ENCODE peak calls at places on chromosomes 2 and 18, in four cellular contexts. I is HCT116, B is adrenal gland, P is left ventricle myocardium inferior. U is an unnamed sample. For H3K27me3, the result is how much of the 10 kb centered on the place peaks cover.

GRCh38 chr18:79585395-79586370 is 93.9 kb upstream of the CTDP1 start:
- DNase-seq in I (no peak), B (no peak), P (peak), U (no peak)

GRCh38 chr2:165725421-165725820 is 68.6 kb downstream of the GALNT3 start:
- DNase-seq in I (no peak), B (no peak), P (no peak), U (peak)

GRCh38 chr2:10918661-10919414 is 7.1 kb downstream of the KCNF1 start:
- DNase-seq in I (no peak), B (peak), P (peak), U (no peak)

GRCh38 chr18:35072616-35073015 is 31.4 kb downstream of the MAPRE2 start:
- DNase-seq in I (no peak), B (no peak), P (no peak), U (no peak)

GRCh38 chr2:241373449-241373848 is 17.4 kb downstream of the FARP2 start:
- DNase-seq in I (no peak), B (no peak), P (no peak), U (no peak)

GRCh38 chr2:5546176-5546575 is 146.0 kb upstream of the SOX11 start:
- DNase-seq in I (no peak), B (no peak), P (no peak), U (peak)

GRCh38 chr2:167551411-167551810 is 663.1 kb downstream of the XIRP2 start:
- DNase-seq in I (no peak), B (no peak), P (no peak), U (no peak)

GRCh38 chr2:206736935-206737334 is 18.7 kb upstream of the DYTN start:
- DNase-seq in I (no peak), B (no peak), P (no peak), U (peak)

GRCh38 chr18:67919316-67919715 is 402.8 kb upstream of the DSEL start:
- DNase-seq in I (no peak), B (no peak), P (no peak), U (no peak)

DNA sequence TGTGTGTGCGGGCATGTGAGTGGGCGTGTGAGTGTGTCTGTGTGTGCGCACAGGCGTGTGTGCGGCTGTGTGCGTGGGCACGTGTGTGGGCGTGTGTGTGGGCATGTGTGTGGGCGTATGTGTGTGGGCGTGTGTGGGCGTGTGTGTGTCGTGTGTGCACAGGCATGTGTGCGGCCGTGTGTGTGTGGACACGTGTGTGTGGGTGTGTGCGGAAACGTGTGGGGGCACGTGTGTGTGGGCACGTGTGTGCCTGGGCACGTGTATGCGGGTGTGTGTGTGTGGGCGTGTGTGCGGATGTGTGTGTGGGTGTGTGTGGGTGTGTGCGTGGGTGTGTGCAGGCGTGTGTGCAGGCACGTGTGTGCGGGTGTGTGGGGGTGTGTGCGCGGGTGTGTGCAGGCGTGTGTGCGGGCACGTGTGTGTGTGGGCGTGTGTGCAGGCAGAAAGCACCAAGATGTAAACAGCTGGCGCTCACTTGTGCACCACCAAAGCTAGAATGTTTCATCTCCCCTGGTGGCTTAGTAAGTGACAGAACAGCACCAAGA is 31.2 kb upstream of the ALKAL2 start:
- DNase-seq in I (no peak), B (no peak), P (no peak), U (no peak)
- H3K27ac ChIP-seq in I (no peak), B (no peak), P (no peak), U (no peak)

GRCh38 chr2:30691948-30692828 is 115.1 kb downstream of the CAPN13 start:
- DNase-seq in I (no peak), B (peak), P (peak), U (no peak)
- TF ChIP-seq CTCF in I (peak), B (no peak), P (peak), U (peak)

GRCh38 chr2:94861308-94862152 is 9.7 kb upstream of the TEKT4 start:
- DNase-seq in I (no peak), B (no peak), P (peak), U (no peak)
- H3K27me3 ChIP-seq in I (under half), B (under half), P (half or more), U (under half)

GRCh38 chr2:218832520-218832919 is 917 bp upstream of the PRKAG3 start:
- DNase-seq in I (no peak), B (no peak), P (peak), U (no peak)

GRCh38 chr2:218831378-218831990 is at the start of gene PRKAG3:
- DNase-seq in I (no peak), B (no peak), P (peak), U (no peak)

GRCh38 chr2:218830526-218831306 is 887 bp downstream of the PRKAG3 start:
- DNase-seq in I (no peak), B (no peak), P (no peak), U (no peak)

GRCh38 chr2:218833023-218833609 is 1.5 kb upstream of the PRKAG3 start:
- DNase-seq in I (no peak), B (no peak), P (no peak), U (no peak)

GRCh38 chr2:218832081-218832480 is 478 bp upstream of the PRKAG3 start:
- DNase-seq in I (no peak), B (no peak), P (no peak), U (no peak)
- H3K27ac ChIP-seq in I (no peak), B (no peak), P (peak), U (no peak)

GRCh38 chr2:23330214-23330613 is 54.8 kb upstream of the KLHL29 start:
- DNase-seq in I (no peak), B (no peak), P (no peak), U (no peak)
- TF ChIP-seq CTCF in I (peak), B (no peak), P (no peak), U (peak)

U was measured in foreskin keratinocyte.